ENCODE peak calls at places on chromosomes 5 and 9, in nine cellular contexts. One of them, this sample, is unnamed.

GRCh38 chr5:75348241-75348640 is 11.2 kb downstream of the HMGCR start:
- DNase-seq in mammary epithelial cell: peak; percentile 37
- DNase-seq in cardiac fibroblast: no peak
- DNase-seq in AG04449: no peak
- DNase-seq in CD4-positive, alpha-beta T cell: no peak
- DNase-seq in suprapubic skin: no peak
- DNase-seq in GM13977: no peak
- DNase-seq in mucosa of descending colon: no peak
- DNase-seq in omental fat pad: no peak
- DNase-seq in this sample: no peak

GRCh38 chr9:110710420-110710819 is 41.8 kb downstream of the MUSK start:
- DNase-seq in mammary epithelial cell: no peak
- DNase-seq in cardiac fibroblast: no peak
- DNase-seq in AG04449: no peak
- DNase-seq in CD4-positive, alpha-beta T cell: no peak
- DNase-seq in suprapubic skin: no peak
- DNase-seq in GM13977: no peak
- DNase-seq in mucosa of descending colon: no peak
- DNase-seq in omental fat pad: no peak
- DNase-seq in this sample: no peak

GRCh38 chr5:35634326-35634725 is 16.7 kb downstream of the SPEF2 start:
- DNase-seq in mammary epithelial cell: no peak
- DNase-seq in cardiac fibroblast: no peak
- DNase-seq in AG04449: no peak
- DNase-seq in CD4-positive, alpha-beta T cell: no peak
- DNase-seq in suprapubic skin: no peak
- DNase-seq in GM13977: no peak
- DNase-seq in mucosa of descending colon: no peak
- DNase-seq in omental fat pad: no peak
- DNase-seq in this sample: no peak

GRCh38 chr9:114287001-114287762 is 35.7 kb upstream of the ORM1 start:
- DNase-seq in mammary epithelial cell: no peak
- DNase-seq in cardiac fibroblast: no peak
- DNase-seq in AG04449: no peak
- DNase-seq in CD4-positive, alpha-beta T cell: no peak
- DNase-seq in suprapubic skin: peak; percentile 42
- DNase-seq in GM13977: no peak
- DNase-seq in mucosa of descending colon: peak; percentile 42
- DNase-seq in omental fat pad: peak; percentile 21
- DNase-seq in this sample: no peak

GRCh38 chr9:37471942-37472679 is 6.9 kb upstream of the ZBTB5 start:
- DNase-seq in mammary epithelial cell: peak; percentile 87
- DNase-seq in cardiac fibroblast: peak; percentile 90
- DNase-seq in AG04449: peak; percentile 89
- DNase-seq in CD4-positive, alpha-beta T cell: no peak
- DNase-seq in suprapubic skin: no peak
- DNase-seq in GM13977: no peak
- DNase-seq in mucosa of descending colon: no peak
- DNase-seq in omental fat pad: no peak
- DNase-seq in this sample: no peak

GRCh38 chr5:58666141-58666540 is 83.3 kb downstream of the RAB3C start:
- DNase-seq in mammary epithelial cell: no peak
- DNase-seq in cardiac fibroblast: no peak
- DNase-seq in AG04449: no peak
- DNase-seq in CD4-positive, alpha-beta T cell: no peak
- DNase-seq in suprapubic skin: no peak
- DNase-seq in GM13977: no peak
- DNase-seq in mucosa of descending colon: no peak
- DNase-seq in omental fat pad: no peak
- DNase-seq in this sample: no peak

GRCh38 chr9:83707518-83707767 is 315 bp downstream of the UBQLN1 start:
- DNase-seq in mammary epithelial cell: peak; percentile 84
- DNase-seq in cardiac fibroblast: no peak
- DNase-seq in AG04449: no peak
- DNase-seq in CD4-positive, alpha-beta T cell: no peak
- DNase-seq in suprapubic skin: peak; percentile 91
- DNase-seq in GM13977: no peak
- DNase-seq in mucosa of descending colon: no peak
- DNase-seq in omental fat pad: peak; percentile 54
- DNase-seq in this sample: no peak

GRCh38 chr9:15349892-15350761 is 43.1 kb upstream of the TTC39B start:
- DNase-seq in mammary epithelial cell: peak; percentile 57
- DNase-seq in cardiac fibroblast: peak; percentile 28
- DNase-seq in AG04449: no peak
- DNase-seq in CD4-positive, alpha-beta T cell: no peak
- DNase-seq in suprapubic skin: no peak
- DNase-seq in GM13977: no peak
- DNase-seq in mucosa of descending colon: no peak
- DNase-seq in omental fat pad: no peak
- DNase-seq in this sample: no peak

GRCh38 chr5:108681079-108681921 is 66.4 kb upstream of the FER start:
- DNase-seq in mammary epithelial cell: peak; percentile 56
- DNase-seq in cardiac fibroblast: peak; percentile 88
- DNase-seq in AG04449: peak; percentile 37
- DNase-seq in CD4-positive, alpha-beta T cell: no peak
- DNase-seq in suprapubic skin: no peak
- DNase-seq in GM13977: peak; percentile 71
- DNase-seq in mucosa of descending colon: no peak
- DNase-seq in omental fat pad: no peak
- DNase-seq in this sample: peak; percentile 65

GRCh38 chr9:75653335-75653734 is 237.1 kb upstream of the PCSK5 start:
- DNase-seq in mammary epithelial cell: no peak
- DNase-seq in cardiac fibroblast: no peak
- DNase-seq in AG04449: no peak
- DNase-seq in CD4-positive, alpha-beta T cell: no peak
- DNase-seq in suprapubic skin: no peak
- DNase-seq in GM13977: no peak
- DNase-seq in mucosa of descending colon: no peak
- DNase-seq in omental fat pad: no peak
- DNase-seq in this sample: no peak

GRCh38 chr9:70954126-70954525 is 167.3 kb downstream of the TRPM3 start:
- DNase-seq in mammary epithelial cell: peak; percentile 48
- DNase-seq in cardiac fibroblast: peak; percentile 90
- DNase-seq in AG04449: peak; percentile 74
- DNase-seq in CD4-positive, alpha-beta T cell: no peak
- DNase-seq in suprapubic skin: no peak
- DNase-seq in GM13977: no peak
- DNase-seq in mucosa of descending colon: no peak
- DNase-seq in omental fat pad: no peak
- DNase-seq in this sample: no peak

GRCh38 chr9:16619341-16619740 is 251.1 kb downstream of the BNC2 start:
- DNase-seq in mammary epithelial cell: no peak
- DNase-seq in cardiac fibroblast: no peak
- DNase-seq in AG04449: no peak
- DNase-seq in CD4-positive, alpha-beta T cell: no peak
- DNase-seq in suprapubic skin: no peak
- DNase-seq in GM13977: no peak
- DNase-seq in mucosa of descending colon: no peak
- DNase-seq in omental fat pad: no peak
- DNase-seq in this sample: no peak

GRCh38 chr9:136621019-136621733 is 41.5 kb upstream of the EGFL7 start:
- DNase-seq in mammary epithelial cell: peak; percentile 66
- DNase-seq in cardiac fibroblast: no peak
- DNase-seq in AG04449: no peak
- DNase-seq in CD4-positive, alpha-beta T cell: no peak
- DNase-seq in suprapubic skin: no peak
- DNase-seq in GM13977: no peak
- DNase-seq in mucosa of descending colon: peak; percentile 43
- DNase-seq in omental fat pad: no peak
- DNase-seq in this sample: no peak

GRCh38 chr5:115389799-115390382 is 93.4 kb upstream of the CCDC112 start:
- DNase-seq in mammary epithelial cell: no peak
- DNase-seq in cardiac fibroblast: no peak
- DNase-seq in AG04449: no peak
- DNase-seq in CD4-positive, alpha-beta T cell: no peak
- DNase-seq in suprapubic skin: no peak
- DNase-seq in GM13977: no peak
- DNase-seq in mucosa of descending colon: no peak
- DNase-seq in omental fat pad: no peak
- DNase-seq in this sample: no peak

GRCh38 chr9:87233916-87234455 is 263.7 kb upstream of the DAPK1 start:
- DNase-seq in mammary epithelial cell: no peak
- DNase-seq in cardiac fibroblast: peak; percentile 36
- DNase-seq in AG04449: no peak
- DNase-seq in CD4-positive, alpha-beta T cell: no peak
- DNase-seq in suprapubic skin: no peak
- DNase-seq in GM13977: no peak
- DNase-seq in mucosa of descending colon: no peak
- DNase-seq in omental fat pad: no peak
- DNase-seq in this sample: no peak

GRCh38 chr5:41927604-41928003 is 2.5 kb downstream of the FBXO4 start:
- DNase-seq in mammary epithelial cell: no peak
- DNase-seq in cardiac fibroblast: no peak
- DNase-seq in AG04449: no peak
- DNase-seq in CD4-positive, alpha-beta T cell: no peak
- DNase-seq in suprapubic skin: no peak
- DNase-seq in GM13977: no peak
- DNase-seq in mucosa of descending colon: no peak
- DNase-seq in omental fat pad: no peak
- DNase-seq in this sample: no peak

DNA sequence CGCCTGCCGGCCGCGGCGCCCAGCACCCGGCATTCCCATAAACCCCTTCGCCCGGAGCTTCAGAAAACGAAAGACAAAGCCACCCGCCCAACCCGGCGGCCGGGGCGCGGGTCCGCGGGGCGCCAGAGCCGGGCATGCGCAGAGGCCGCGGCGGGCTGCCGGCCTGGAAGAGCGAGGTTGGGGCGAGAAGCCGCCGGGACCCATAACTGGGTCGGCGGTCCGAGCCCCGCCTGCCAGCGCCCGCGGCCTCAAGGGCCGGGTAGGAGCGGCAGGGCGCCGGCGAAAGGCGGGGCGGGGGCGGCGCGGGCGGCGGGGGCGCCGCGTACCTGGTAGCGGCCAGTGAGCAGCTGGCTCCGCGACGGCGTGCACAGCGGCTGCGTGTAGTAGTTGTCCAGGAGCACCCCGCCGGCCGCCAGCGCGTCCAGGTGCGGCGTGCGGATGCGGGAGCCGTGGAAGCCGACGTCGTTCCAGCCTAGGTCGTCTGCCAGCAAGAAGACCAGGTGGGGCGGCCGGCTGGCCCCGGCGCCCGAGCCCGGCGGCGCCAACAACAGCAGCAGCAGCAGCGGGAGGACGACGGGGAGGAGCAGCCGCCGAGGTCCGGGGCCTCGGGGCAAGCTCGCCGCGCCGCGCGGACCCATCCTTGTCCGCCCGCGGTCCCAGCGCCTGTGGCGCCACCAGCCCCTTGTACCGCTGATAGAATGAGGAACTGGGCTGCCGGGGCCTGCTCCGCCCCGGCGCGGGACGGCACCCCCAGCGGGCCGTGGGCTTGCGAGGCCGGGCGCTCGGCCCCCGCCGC is at the start of gene ARSB:
- DNase-seq in mammary epithelial cell: peak; percentile 82
- DNase-seq in cardiac fibroblast: peak; percentile 87
- DNase-seq in AG04449: no peak
- DNase-seq in CD4-positive, alpha-beta T cell: peak; percentile 54
- DNase-seq in suprapubic skin: peak; percentile 87
- DNase-seq in GM13977: peak; percentile 93
- DNase-seq in mucosa of descending colon: peak; percentile 91
- DNase-seq in omental fat pad: peak; percentile 60
- DNase-seq in this sample: peak; percentile 92
- TF ChIP-seq CTCF in mammary epithelial cell: peak; percentile 52
- TF ChIP-seq CTCF in cardiac fibroblast: peak; percentile 50
- TF ChIP-seq CTCF in AG04449: peak; percentile 64
- TF ChIP-seq CTCF in CD4-positive, alpha-beta T cell: peak; percentile 8
- TF ChIP-seq CTCF in suprapubic skin: peak; percentile 10
- TF ChIP-seq CTCF in GM13977: peak; percentile 10
- TF ChIP-seq CTCF in mucosa of descending colon: no peak
- TF ChIP-seq CTCF in omental fat pad: no peak
- TF ChIP-seq CTCF in this sample: no peak

DNA sequence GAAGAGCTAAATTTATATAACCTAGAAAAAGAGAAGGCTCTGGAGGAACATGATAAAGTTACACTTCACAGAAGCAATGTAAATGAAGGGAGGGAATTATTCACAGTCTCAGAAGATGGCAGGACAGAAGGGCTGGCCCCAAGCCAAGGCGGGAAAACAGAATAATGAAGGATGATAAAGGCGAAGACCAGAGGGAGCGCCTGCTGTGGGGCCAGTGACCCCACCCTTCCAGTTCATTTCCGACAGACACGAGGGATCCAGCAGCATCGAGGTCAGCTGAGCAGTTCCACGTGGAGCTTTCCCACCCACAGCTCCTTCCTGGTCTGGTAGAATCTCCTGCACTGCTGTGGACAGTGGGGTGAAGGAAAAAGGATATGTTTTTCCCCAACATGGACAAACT is 266.0 kb upstream of the VLDLR start:
- DNase-seq in mammary epithelial cell: no peak
- DNase-seq in cardiac fibroblast: no peak
- DNase-seq in AG04449: no peak
- DNase-seq in CD4-positive, alpha-beta T cell: no peak
- DNase-seq in suprapubic skin: no peak
- DNase-seq in GM13977: no peak
- DNase-seq in mucosa of descending colon: no peak
- DNase-seq in omental fat pad: no peak
- DNase-seq in this sample: no peak
- TF ChIP-seq CTCF in mammary epithelial cell: no peak
- TF ChIP-seq CTCF in cardiac fibroblast: no peak
- TF ChIP-seq CTCF in AG04449: no peak
- TF ChIP-seq CTCF in CD4-positive, alpha-beta T cell: no peak
- TF ChIP-seq CTCF in suprapubic skin: no peak
- TF ChIP-seq CTCF in GM13977: no peak
- TF ChIP-seq CTCF in mucosa of descending colon: no peak
- TF ChIP-seq CTCF in omental fat pad: no peak
- TF ChIP-seq CTCF in this sample: no peak

GRCh38 chr5:101534486-101535110 is 631.5 kb upstream of the ST8SIA4 start:
- DNase-seq in mammary epithelial cell: no peak
- DNase-seq in cardiac fibroblast: no peak
- DNase-seq in AG04449: no peak
- DNase-seq in CD4-positive, alpha-beta T cell: no peak
- DNase-seq in suprapubic skin: no peak
- DNase-seq in GM13977: no peak
- DNase-seq in mucosa of descending colon: no peak
- DNase-seq in omental fat pad: no peak
- DNase-seq in this sample: no peak
- TF ChIP-seq CTCF in mammary epithelial cell: no peak
- TF ChIP-seq CTCF in cardiac fibroblast: no peak
- TF ChIP-seq CTCF in AG04449: no peak
- TF ChIP-seq CTCF in CD4-positive, alpha-beta T cell: no peak
- TF ChIP-seq CTCF in suprapubic skin: no peak
- TF ChIP-seq CTCF in GM13977: no peak
- TF ChIP-seq CTCF in mucosa of descending colon: no peak
- TF ChIP-seq CTCF in omental fat pad: no peak
- TF ChIP-seq CTCF in this sample: no peak

GRCh38 chr9:88379352-88379751 is 8.9 kb upstream of the SPIN1 start:
- DNase-seq in mammary epithelial cell: no peak
- DNase-seq in cardiac fibroblast: no peak
- DNase-seq in AG04449: no peak
- DNase-seq in CD4-positive, alpha-beta T cell: no peak
- DNase-seq in suprapubic skin: no peak
- DNase-seq in GM13977: no peak
- DNase-seq in mucosa of descending colon: no peak
- DNase-seq in omental fat pad: no peak
- DNase-seq in this sample: no peak

GRCh38 chr9:88373018-88373417 is 15.2 kb upstream of the SPIN1 start:
- DNase-seq in mammary epithelial cell: no peak
- DNase-seq in cardiac fibroblast: no peak
- DNase-seq in AG04449: no peak
- DNase-seq in CD4-positive, alpha-beta T cell: no peak
- DNase-seq in suprapubic skin: no peak
- DNase-seq in GM13977: no peak
- DNase-seq in mucosa of descending colon: no peak
- DNase-seq in omental fat pad: no peak
- DNase-seq in this sample: no peak

GRCh38 chr9:88380118-88380517 is 8.1 kb upstream of the SPIN1 start:
- DNase-seq in mammary epithelial cell: no peak
- DNase-seq in cardiac fibroblast: no peak
- DNase-seq in AG04449: no peak
- DNase-seq in CD4-positive, alpha-beta T cell: no peak
- DNase-seq in suprapubic skin: no peak
- DNase-seq in GM13977: no peak
- DNase-seq in mucosa of descending colon: no peak
- DNase-seq in omental fat pad: no peak
- DNase-seq in this sample: no peak

GRCh38 chr9:88378317-88378716 is 9.9 kb upstream of the SPIN1 start:
- DNase-seq in mammary epithelial cell: no peak
- DNase-seq in cardiac fibroblast: peak; percentile 30
- DNase-seq in AG04449: no peak
- DNase-seq in CD4-positive, alpha-beta T cell: no peak
- DNase-seq in suprapubic skin: no peak
- DNase-seq in GM13977: no peak
- DNase-seq in mucosa of descending colon: no peak
- DNase-seq in omental fat pad: no peak
- DNase-seq in this sample: no peak
- TF ChIP-seq CTCF in mammary epithelial cell: no peak
- TF ChIP-seq CTCF in cardiac fibroblast: peak; percentile 24
- TF ChIP-seq CTCF in AG04449: no peak
- TF ChIP-seq CTCF in CD4-positive, alpha-beta T cell: no peak
- TF ChIP-seq CTCF in suprapubic skin: no peak
- TF ChIP-seq CTCF in GM13977: no peak
- TF ChIP-seq CTCF in mucosa of descending colon: no peak
- TF ChIP-seq CTCF in omental fat pad: no peak
- TF ChIP-seq CTCF in this sample: no peak